ENCODE peak calls at places on chromosomes 11 and 22, in nine cellular contexts. U, A, V, C, H, F, N, Y and P are unnamed samples.

GRCh38 chr11:96466607-96467006 is 76.8 kb downstream of the JRKL start:
- DNase-seq in F (no peak), H (no peak), Y (no peak), N (no peak), C (no peak), U (no peak), V (no peak), A (no peak), P (no peak)

GRCh38 chr11:70420008-70420464 is 21.7 kb downstream of the CTTN start:
- DNase-seq in V (no peak), C (no peak), N (no peak), A (no peak), F (no peak), H (peak), U (no peak), Y (peak), P (no peak)

GRCh38 chr11:1138053-1138452 is 19.7 kb upstream of the MUC5AC start:
- DNase-seq in Y (no peak), V (no peak), U (no peak), F (no peak), N (no peak), H (peak), A (peak), C (no peak), P (no peak)

GRCh38 chr22:30607939-30608338 is 965 bp downstream of the TCN2 start:
- DNase-seq in A (no peak), C (no peak), V (no peak), U (no peak), F (no peak), N (no peak), Y (no peak), H (no peak), P (no peak)

GRCh38 chr11:13667245-13667644 is 1.2 kb upstream of the FAR1 start:
- DNase-seq in H (peak), N (no peak), A (peak), C (no peak), F (no peak), Y (peak), U (no peak), V (no peak), P (no peak)

GRCh38 chr22:20952544-20953341 is 14.3 kb upstream of the AIFM3 start:
- DNase-seq in C (no peak), V (no peak), N (peak), H (no peak), F (no peak), Y (no peak), A (no peak), U (no peak), P (peak)

GRCh38 chr22:20558534-20558933 is 51.1 kb downstream of the MED15 start:
- DNase-seq in F (no peak), Y (no peak), A (no peak), H (no peak), C (no peak), V (no peak), N (no peak), U (no peak), P (no peak)

GRCh38 chr22:48442663-48443062 is 1385.0 kb downstream of the BRD1 start:
- DNase-seq in C (no peak), V (no peak), H (no peak), N (no peak), F (no peak), Y (no peak), A (no peak), U (no peak), P (no peak)

GRCh38 chr11:27545946-27546345 is 39.4 kb upstream of the LIN7C start:
- DNase-seq in F (no peak), C (no peak), N (no peak), U (no peak), V (no peak), H (no peak), A (no peak), Y (no peak), P (no peak)

GRCh38 chr11:73977856-73978519 is 4.7 kb downstream of the UCP2 start:
- DNase-seq in F (no peak), U (no peak), N (no peak), A (no peak), C (no peak), Y (no peak), H (no peak), V (peak), P (no peak)

GRCh38 chr11:86069408-86070086 is 663 bp upstream of the PICALM start:
- DNase-seq in C (peak), U (peak), F (no peak), N (peak), H (peak), A (peak), Y (peak), V (no peak), P (no peak)

GRCh38 chr11:92826136-92826535 is 143.3 kb upstream of the MTNR1B start:
- DNase-seq in C (no peak), V (no peak), Y (no peak), N (no peak), U (no peak), F (no peak), H (peak), A (no peak), P (no peak)

GRCh38 chr11:110121204-110121603 is 28.0 kb downstream of the ZC3H12C start:
- DNase-seq in F (no peak), U (no peak), C (no peak), N (no peak), H (peak), A (peak), Y (peak), V (no peak), P (peak)

GRCh38 chr22:20550851-20551744 is 43.7 kb downstream of the MED15 start:
- DNase-seq in A (peak), N (no peak), V (no peak), U (no peak), C (no peak), Y (peak), H (peak), F (no peak), P (no peak)

GRCh38 chr11:68551777-68552176 is 91.2 kb downstream of the PPP6R3 start:
- DNase-seq in N (no peak), F (no peak), H (no peak), V (no peak), A (no peak), C (no peak), U (no peak), Y (no peak), P (no peak)

GRCh38 chr11:128588086-128588485 is 728 bp upstream of the ETS1 start:
- DNase-seq in H (peak), C (no peak), F (no peak), Y (no peak), U (no peak), V (no peak), N (no peak), A (peak), P (no peak)

GRCh38 chr22:41699264-41700104 is at the start of gene MEI1:
- DNase-seq in H (peak), V (peak), C (peak), U (peak), A (peak), Y (peak), F (peak), N (no peak), P (no peak)

GRCh38 chr11:102599642-102600261 is 25.4 kb downstream of the MMP20 start:
- DNase-seq in H (peak), U (peak), C (no peak), F (no peak), A (peak), N (peak), Y (peak), V (no peak), P (no peak)

GRCh38 chr11:1706634-1707400 is 9.8 kb downstream of the KRTAP5-6 start:
- DNase-seq in F (no peak), H (no peak), N (no peak), V (peak), A (no peak), Y (peak), C (no peak), U (no peak), P (no peak)

GRCh38 chr11:78037056-78037455 is 14.0 kb upstream of the KCTD14 start:
- DNase-seq in Y (no peak), F (peak), N (peak), V (no peak), C (no peak), A (peak), H (no peak), U (no peak), P (no peak)

GRCh38 chr11:20005747-20006146 is 154.5 kb downstream of the DBX1 start:
- DNase-seq in N (no peak), C (no peak), H (no peak), A (no peak), Y (no peak), F (no peak), V (no peak), U (no peak), P (no peak)

GRCh38 chr11:130070109-130070828 is 575 bp downstream of the APLP2 start:
- DNase-seq in A (peak), N (no peak), C (peak), U (no peak), H (peak), V (peak), Y (peak), F (peak), P (no peak)

GRCh38 chr11:57474017-57474750 is 13.9 kb downstream of the RTN4RL2 start:
- DNase-seq in Y (no peak), A (peak), V (no peak), U (no peak), N (no peak), F (no peak), H (peak), C (no peak), P (no peak)

GRCh38 chr11:116707746-116708145 is 65.0 kb downstream of the BUD13 start:
- DNase-seq in C (no peak), Y (no peak), V (no peak), A (no peak), H (no peak), F (no peak), U (no peak), N (no peak), P (no peak)

GRCh38 chr22:24727218-24727851 is 47.2 kb downstream of the PIWIL3 start:
- DNase-seq in A (peak), H (peak), U (peak), V (no peak), N (peak), C (peak), Y (peak), F (peak), P (peak)

GRCh38 chr11:124079631-124080318 is 35.5 kb upstream of the VWA5A start:
- DNase-seq in C (no peak), A (no peak), V (no peak), F (no peak), N (no peak), H (no peak), Y (no peak), U (no peak), P (peak)

GRCh38 chr11:33256031-33256807 is 962 bp upstream of the HIPK3 start:
- DNase-seq in C (no peak), H (no peak), U (no peak), Y (peak), V (no peak), A (peak), F (no peak), N (no peak), P (no peak)

GRCh38 chr11:133579165-133580031 is 47.1 kb upstream of the OPCML start:
- DNase-seq in Y (no peak), V (no peak), U (no peak), N (no peak), F (no peak), H (no peak), C (no peak), A (no peak), P (no peak)

GRCh38 chr22:19105867-19106802 is 16.1 kb downstream of the DGCR2 start:
- DNase-seq in V (peak), N (no peak), U (no peak), Y (no peak), H (no peak), F (no peak), C (no peak), A (no peak), P (no peak)

GRCh38 chr22:19052941-19053551 is 69.2 kb downstream of the DGCR2 start:
- DNase-seq in V (peak), F (no peak), C (no peak), Y (no peak), A (no peak), U (no peak), H (no peak), N (no peak), P (no peak)

GRCh38 chr11:124113890-124114289 is 1.4 kb upstream of the VWA5A start:
- DNase-seq in N (no peak), U (no peak), F (no peak), H (peak), C (no peak), Y (peak), A (peak), V (no peak), P (no peak)

GRCh38 chr11:46055371-46055770 is 65.9 kb downstream of the PHF21A start:
- DNase-seq in F (no peak), A (peak), Y (peak), H (peak), C (no peak), N (peak), U (peak), V (no peak), P (no peak)

GRCh38 chr11:63012450-63013238 is 3.0 kb downstream of the SLC22A8 start:
- DNase-seq in H (no peak), N (peak), F (no peak), U (no peak), C (no peak), V (no peak), Y (no peak), A (no peak), P (no peak)

GRCh38 chr22:37735054-37735453 is 38.2 kb downstream of the TRIOBP start:
- DNase-seq in H (no peak), V (no peak), A (peak), N (peak), F (peak), C (no peak), Y (no peak), U (no peak), P (no peak)

GRCh38 chr11:94658386-94658785 is 91.2 kb downstream of the PIWIL4 start:
- DNase-seq in F (no peak), V (no peak), H (no peak), C (peak), A (no peak), U (no peak), N (no peak), Y (no peak), P (peak)

GRCh38 chr11:124801014-124801413 is 808 bp upstream of the MSANTD2 start:
- DNase-seq in A (peak), F (no peak), N (no peak), H (peak), V (no peak), C (no peak), U (no peak), Y (peak), P (no peak)

GRCh38 chr22:30195245-30196140 is 51.1 kb downstream of the LIF start:
- DNase-seq in U (no peak), F (no peak), Y (peak), H (peak), N (peak), A (peak), V (no peak), C (no peak), P (no peak)

GRCh38 chr11:92505689-92506088 is 281.1 kb downstream of the FAT3 start:
- DNase-seq in F (no peak), Y (no peak), A (no peak), N (no peak), V (no peak), H (no peak), C (no peak), U (no peak), P (no peak)

GRCh38 chr11:108467091-108467823 is at the start of gene C11orf65:
- DNase-seq in N (peak), H (peak), Y (peak), C (peak), F (peak), A (peak), V (peak), U (peak), P (peak)
- H3K4me3 ChIP-seq in N (peak), H (peak), Y (peak), C (peak), F (peak), A (peak), V (peak), U (peak), P (peak)

GRCh38 chr11:35260342-35260985 is 121.5 kb downstream of the CD44 start:
- DNase-seq in U (peak), A (peak), Y (peak), H (peak), F (peak), V (no peak), C (no peak), N (no peak), P (no peak)
- H3K4me3 ChIP-seq in U (no peak), A (no peak), Y (no peak), H (no peak), F (no peak), V (no peak), C (no peak), N (no peak), P (no peak)

GRCh38 chr22:26565181-26565580 is 24.8 kb downstream of the TPST2 start:
- DNase-seq in U (no peak), F (peak), V (no peak), N (no peak), C (no peak), Y (no peak), H (no peak), A (no peak), P (no peak)

GRCh38 chr22:26564181-26564580 is 25.8 kb downstream of the TPST2 start:
- DNase-seq in C (no peak), A (no peak), H (no peak), U (no peak), N (no peak), V (no peak), F (peak), Y (no peak), P (no peak)

GRCh38 chr22:26566994-26567393 is 22.9 kb downstream of the TPST2 start:
- DNase-seq in U (no peak), A (no peak), N (no peak), H (no peak), F (no peak), Y (no peak), V (no peak), C (no peak), P (no peak)

GRCh38 chr22:26564672-26565071 is 25.3 kb downstream of the TPST2 start:
- DNase-seq in N (no peak), V (no peak), A (no peak), C (no peak), H (no peak), U (no peak), Y (no peak), F (no peak), P (no peak)

DNA sequence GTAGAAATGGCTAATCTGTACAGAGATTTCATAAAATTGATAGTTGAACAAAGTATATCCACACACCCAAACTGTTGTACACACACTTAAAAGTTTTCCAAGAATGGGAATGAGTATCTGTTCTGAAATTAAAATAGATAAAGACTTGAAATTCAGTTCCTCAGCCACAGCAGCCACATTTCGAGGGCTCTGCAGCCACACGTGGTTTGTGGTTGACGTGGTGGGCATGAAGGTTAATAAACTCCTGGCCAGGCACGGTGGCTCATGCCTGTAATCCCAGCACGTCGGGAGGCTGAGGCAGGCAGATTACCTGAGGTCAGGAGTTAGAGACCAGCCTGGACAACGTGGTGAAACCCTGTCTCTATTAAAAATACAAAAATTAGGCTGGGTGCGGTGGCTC is 24.0 kb downstream of the TPST2 start:
- DNase-seq in V (no peak), N (no peak), Y (no peak), U (no peak), C (no peak), F (no peak), H (no peak), A (no peak), P (no peak)
- H3K4me3 ChIP-seq in V (no peak), N (no peak), Y (no peak), U (no peak), C (no peak), F (no peak), H (no peak), A (no peak), P (no peak)

GRCh38 chr11:31799794-31800397 is 11.2 kb downstream of the PAX6 start:
- DNase-seq in U (no peak), A (no peak), H (no peak), Y (no peak), F (no peak), C (no peak), V (no peak), N (no peak), P (no peak)
- H3K4me3 ChIP-seq in U (no peak), A (no peak), H (no peak), Y (no peak), F (peak), C (no peak), V (peak), N (no peak), P (no peak)

DNA sequence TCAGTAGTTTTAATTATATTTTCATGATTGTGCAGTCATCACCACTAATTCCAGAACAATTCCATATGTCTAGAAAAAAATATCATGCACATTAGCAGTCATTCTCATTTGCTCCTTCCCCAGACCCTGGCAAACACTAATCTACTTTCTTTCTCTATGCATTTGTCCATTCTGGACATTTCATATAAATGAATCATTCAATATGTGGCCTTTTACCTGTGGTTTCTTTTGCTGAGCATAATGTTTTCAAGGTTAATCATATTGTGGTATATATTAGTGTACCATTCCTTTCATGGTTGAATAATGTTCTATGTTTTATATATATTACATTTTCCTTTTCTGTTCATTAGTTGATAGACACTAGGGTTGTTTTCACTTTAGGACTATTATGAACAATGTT is 811.1 kb upstream of the RAG2 start:
- DNase-seq in N (no peak), C (no peak), A (no peak), F (no peak), Y (no peak), V (no peak), H (no peak), U (no peak), P (no peak)
- H3K4me3 ChIP-seq in N (no peak), C (no peak), A (no peak), F (no peak), Y (no peak), V (no peak), H (no peak), U (no peak), P (no peak)

GRCh38 chr11:65834202-65834601 is 439 bp downstream of the SNX32 start:
- DNase-seq in N (no peak), C (no peak), A (no peak), H (no peak), Y (peak), F (no peak), U (no peak), V (no peak), P (no peak)
- H3K4me3 ChIP-seq in N (no peak), C (peak), A (peak), H (peak), Y (peak), F (peak), U (peak), V (peak), P (no peak)

DNA sequence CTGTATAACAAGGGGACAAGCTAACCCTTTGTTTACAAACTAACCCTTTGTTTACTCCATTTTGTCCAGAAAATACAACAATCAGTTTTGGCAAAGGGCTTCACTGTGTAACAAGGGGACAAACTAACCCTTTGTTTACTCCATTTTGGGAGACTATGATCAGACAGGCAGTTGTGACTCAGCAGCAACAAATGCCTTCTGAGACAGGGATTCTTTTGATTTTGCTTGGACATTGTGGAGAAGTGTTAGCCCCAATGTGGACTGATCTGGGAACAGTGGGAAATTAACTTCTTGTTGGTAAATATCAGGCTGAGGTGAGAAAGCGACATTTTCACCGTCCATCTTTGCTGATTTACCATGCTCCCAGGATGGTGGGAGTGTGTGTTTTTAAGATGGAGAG is 983 bp downstream of the EHF start:
- DNase-seq in C (no peak), N (peak), H (no peak), Y (no peak), V (no peak), A (peak), U (no peak), F (no peak), P (no peak)
- H3K4me3 ChIP-seq in C (no peak), N (no peak), H (no peak), Y (no peak), V (peak), A (no peak), U (no peak), F (peak), P (peak)